ENCODE peak calls at places on chromosome 5, in eight cellular contexts. D, S, L, F, R, A, G and Z are unnamed samples.

GRCh38 chr5:123422433-123423277 is 548 bp downstream of the CEP120 start:
- DNase-seq in D (no peak), S (no peak), L (no peak), F (peak; percentile 51), R (peak; percentile 10), A (peak; percentile 43), G (peak; percentile 27), Z (peak; percentile 30)

GRCh38 chr5:168987540-168988300 is 313.2 kb downstream of the SLIT3 start:
- DNase-seq in D (peak; percentile 33), S (peak; percentile 70), L (no peak), F (peak; percentile 78), R (peak; percentile 82), A (peak; percentile 51), G (peak; percentile 55), Z (peak; percentile 62)

GRCh38 chr5:83000448-83000847 is 76.7 kb downstream of the TMEM167A start:
- DNase-seq in D (no peak), S (no peak), L (no peak), F (no peak), R (peak; percentile 28), A (no peak), G (peak; percentile 42), Z (no peak)

GRCh38 chr5:147750065-147750464 is 32.5 kb downstream of the JAKMIP2 start:
- DNase-seq in D (no peak), S (no peak), L (no peak), F (no peak), R (no peak), A (no peak), G (no peak), Z (no peak)

GRCh38 chr5:111559680-111560079 is 47.3 kb upstream of the STARD4 start:
- DNase-seq in D (no peak), S (no peak), L (no peak), F (no peak), R (no peak), A (no peak), G (no peak), Z (no peak)

GRCh38 chr5:134227259-134227658 is 1.4 kb upstream of the PPP2CA start:
- DNase-seq in D (no peak), S (no peak), L (no peak), F (peak; percentile 57), R (peak; percentile 63), A (peak; percentile 30), G (peak; percentile 40), Z (peak; percentile 15)

GRCh38 chr5:134437340-134438267 is 25.9 kb upstream of the CDKN2AIPNL start:
- DNase-seq in D (no peak), S (no peak), L (peak; percentile 59), F (no peak), R (no peak), A (no peak), G (peak; percentile 34), Z (no peak)

GRCh38 chr5:112419050-112419595 is at the start of gene EPB41L4A:
- DNase-seq in D (no peak), S (no peak), L (peak; percentile 79), F (peak; percentile 45), R (peak; percentile 58), A (no peak), G (no peak), Z (no peak)

GRCh38 chr5:126486332-126486731 is 63.1 kb downstream of the GRAMD2B start:
- DNase-seq in D (no peak), S (no peak), L (no peak), F (no peak), R (no peak), A (no peak), G (no peak), Z (no peak)

GRCh38 chr5:178115835-178116405 is 2.6 kb downstream of the N4BP3 start:
- DNase-seq in D (no peak), S (no peak), L (no peak), F (no peak), R (no peak), A (peak; percentile 21), G (no peak), Z (no peak)

GRCh38 chr5:166750376-166750775 is 1541.1 kb upstream of the WWC1 start:
- DNase-seq in D (no peak), S (no peak), L (no peak), F (no peak), R (no peak), A (no peak), G (no peak), Z (no peak)

GRCh38 chr5:14824490-14824889 is 47.1 kb downstream of the ANKH start:
- DNase-seq in D (no peak), S (no peak), L (no peak), F (no peak), R (no peak), A (no peak), G (no peak), Z (no peak)

GRCh38 chr5:128498844-128499455 is 39.1 kb downstream of the FBN2 start:
- DNase-seq in D (peak; percentile 54), S (no peak), L (no peak), F (peak; percentile 18), R (peak; percentile 50), A (peak; percentile 19), G (peak; percentile 60), Z (no peak)

GRCh38 chr5:74626386-74627222 is 13.9 kb downstream of the ENC1 start:
- DNase-seq in D (no peak), S (no peak), L (no peak), F (peak; percentile 49), R (no peak), A (no peak), G (no peak), Z (no peak)

GRCh38 chr5:73746608-73747007 is 120.6 kb downstream of the ARHGEF28 start:
- DNase-seq in D (no peak), S (no peak), L (no peak), F (peak; percentile 22), R (no peak), A (no peak), G (no peak), Z (no peak)

GRCh38 chr5:166561759-166562158 is 1729.7 kb upstream of the WWC1 start:
- DNase-seq in D (no peak), S (no peak), L (no peak), F (no peak), R (no peak), A (no peak), G (no peak), Z (no peak)

DNA sequence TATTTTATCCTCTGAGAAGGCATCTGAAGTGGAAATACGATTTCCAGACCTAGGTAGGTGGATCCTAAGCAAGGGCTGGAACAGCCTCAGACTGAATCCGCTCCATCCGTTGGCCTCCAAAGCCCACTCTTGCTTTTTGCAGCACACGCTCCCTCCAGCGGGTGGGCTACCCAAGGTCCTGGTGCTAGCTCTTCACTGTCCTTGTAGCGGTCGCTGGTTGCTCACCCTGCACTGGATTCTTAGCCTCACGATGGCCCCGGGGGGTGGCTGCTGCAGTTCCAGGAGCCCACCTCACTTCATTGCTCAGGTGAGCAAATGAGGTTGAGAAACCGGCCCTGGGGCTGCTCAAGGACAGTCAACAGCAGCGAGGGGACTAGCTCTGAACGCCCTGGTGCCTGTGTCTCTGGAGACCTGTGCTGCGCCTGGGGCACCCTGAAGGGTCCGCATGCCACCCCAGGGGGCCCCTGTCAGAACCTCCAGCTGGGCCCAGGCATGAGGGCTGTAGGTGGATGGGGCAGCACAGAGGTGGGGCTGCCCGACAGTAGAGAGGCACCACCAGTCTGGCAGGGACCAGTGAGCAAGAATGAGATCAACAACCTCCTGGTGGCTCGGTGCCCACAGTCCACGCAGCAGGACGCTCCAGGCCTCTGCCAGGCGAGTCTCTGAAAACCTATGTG is 4.3 kb downstream of the MGAT4B start:
- DNase-seq in D (no peak), S (no peak), L (peak; percentile 65), F (no peak), R (no peak), A (no peak), G (no peak), Z (no peak)
- TF ChIP-seq CTCF in D (no peak), S (no peak), L (no peak), F (no peak), R (no peak), A (peak; percentile 44), G (no peak), Z (no peak)

DNA sequence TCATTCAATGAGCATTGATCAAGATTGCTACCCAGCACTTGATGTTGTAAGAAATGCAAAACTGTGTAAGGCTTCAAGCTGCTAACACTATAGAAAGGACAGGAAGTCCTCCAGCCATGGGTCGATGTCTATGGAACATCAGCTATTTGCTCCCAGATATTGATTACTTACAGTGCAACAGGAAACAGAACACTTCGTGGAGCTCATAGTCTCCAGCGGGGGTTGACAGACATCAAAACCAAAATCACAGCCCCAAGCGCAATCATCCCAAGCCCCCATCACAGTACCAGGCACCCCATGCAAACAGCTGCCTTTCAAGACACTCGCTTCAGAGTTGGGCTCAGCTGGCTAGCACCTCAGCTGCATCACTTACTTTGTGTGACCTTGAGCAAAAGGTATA is 26.8 kb upstream of the DUSP1 start:
- DNase-seq in D (no peak), S (no peak), L (no peak), F (no peak), R (no peak), A (no peak), G (no peak), Z (no peak)
- TF ChIP-seq CTCF in D (no peak), S (no peak), L (no peak), F (no peak), R (no peak), A (no peak), G (no peak), Z (no peak)

DNA sequence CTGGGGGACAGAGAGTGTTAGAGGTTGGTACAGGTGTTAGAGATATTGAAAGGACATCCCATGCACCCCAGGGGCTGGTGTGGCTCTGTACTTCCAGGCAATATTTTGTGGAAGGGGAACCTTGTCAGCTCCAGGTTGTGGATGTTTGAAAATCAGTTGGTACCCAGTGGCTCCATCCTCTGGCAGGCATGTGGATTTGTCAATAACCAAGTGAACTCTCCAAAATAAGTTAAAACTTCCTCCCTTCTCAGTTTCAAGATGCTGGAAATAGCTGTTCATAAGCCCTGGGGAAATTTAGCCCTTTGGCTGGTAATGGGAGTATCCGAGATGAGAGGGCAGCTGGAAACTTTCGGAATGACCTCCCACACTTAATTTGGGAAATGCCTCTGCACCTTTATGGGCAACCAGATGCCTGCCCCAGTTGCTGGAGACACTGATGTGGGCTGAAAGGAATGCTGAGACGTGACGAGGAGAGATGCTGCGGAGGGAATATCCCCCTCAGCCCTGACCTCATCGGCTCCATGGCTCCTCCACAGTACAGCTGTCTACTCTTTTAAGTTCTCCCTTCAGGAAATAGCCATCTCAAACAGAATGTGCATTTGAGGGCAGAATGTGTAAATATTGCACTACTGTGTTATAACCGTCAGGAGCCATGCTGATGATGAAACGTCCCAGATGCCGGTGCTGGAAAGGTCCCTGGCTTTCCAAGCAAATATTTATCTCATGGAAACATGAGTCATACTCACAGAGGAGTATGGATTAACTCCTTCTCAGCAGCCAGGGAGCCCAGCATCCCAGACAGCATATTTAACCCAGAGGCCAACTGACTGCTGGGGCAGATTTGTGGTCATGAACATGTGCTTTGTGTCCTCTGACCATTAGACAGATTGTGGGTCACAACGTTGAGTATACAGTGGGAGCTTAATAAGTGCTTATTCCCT is 29.5 kb downstream of the TGFBI start:
- DNase-seq in D (peak; percentile 100), S (peak; percentile 44), L (peak; percentile 34), F (peak; percentile 67), R (peak; percentile 32), A (no peak), G (peak; percentile 99), Z (no peak)
- TF ChIP-seq CTCF in D (peak; percentile 65), S (no peak), L (no peak), F (no peak), R (no peak), A (peak; percentile 52), G (peak; percentile 83), Z (no peak)

DNA sequence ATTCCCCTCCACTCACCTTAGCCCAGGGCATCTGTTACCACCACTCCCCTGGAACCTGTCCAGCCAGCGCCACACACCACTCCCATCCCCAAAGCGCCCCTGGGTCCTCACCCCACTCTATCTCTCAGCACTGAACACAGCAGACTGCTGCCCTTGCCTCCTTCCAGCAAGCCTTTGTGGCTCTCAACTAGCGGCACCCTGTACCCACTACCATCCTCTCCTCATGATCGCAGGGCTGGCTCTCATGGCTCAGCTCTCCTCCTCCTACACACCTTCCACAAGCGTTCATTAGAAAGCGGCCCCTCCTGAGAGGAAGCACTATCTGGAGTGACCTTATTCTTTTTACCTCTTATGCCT is 13.3 kb upstream of the BASP1 start:
- DNase-seq in D (no peak), S (no peak), L (no peak), F (no peak), R (no peak), A (no peak), G (no peak), Z (no peak)
- TF ChIP-seq CTCF in D (no peak), S (no peak), L (no peak), F (no peak), R (no peak), A (no peak), G (no peak), Z (no peak)